ENCODE peak calls at places on chromosomes 6 and 20, in six cellular contexts. One of them, this sample, is unnamed.

GRCh38 chr6:2344319-2344905 is 99.0 kb upstream of the GMDS start:
- DNase-seq in CD4-positive, alpha-beta T cell: no peak
- DNase-seq in lower leg skin: no peak
- DNase-seq in activated CD8-positive, alpha-beta T cell treated with anti-CD3 and anti-CD28 coated beads for 36 hours: no peak
- DNase-seq in left ventricle myocardium inferior: no peak
- DNase-seq in GM12865: no peak
- DNase-seq in this sample: no peak

GRCh38 chr20:63868264-63868663 is 3.2 kb downstream of the TPD52L2 start:
- DNase-seq in lower leg skin: no peak
- DNase-seq in CD4-positive, alpha-beta T cell: no peak
- DNase-seq in activated CD8-positive, alpha-beta T cell treated with anti-CD3 and anti-CD28 coated beads for 36 hours: no peak
- DNase-seq in GM12865: no peak
- DNase-seq in left ventricle myocardium inferior: no peak
- DNase-seq in this sample: no peak

GRCh38 chr20:61748376-61748775 is 317.3 kb downstream of the TAF4 start:
- DNase-seq in activated CD8-positive, alpha-beta T cell treated with anti-CD3 and anti-CD28 coated beads for 36 hours: no peak
- DNase-seq in GM12865: no peak
- DNase-seq in CD4-positive, alpha-beta T cell: no peak
- DNase-seq in lower leg skin: no peak
- DNase-seq in left ventricle myocardium inferior: no peak
- DNase-seq in this sample: no peak

GRCh38 chr6:129314575-129314974 is 395.4 kb downstream of the ARHGAP18 start:
- DNase-seq in lower leg skin: no peak
- DNase-seq in CD4-positive, alpha-beta T cell: no peak
- DNase-seq in GM12865: no peak
- DNase-seq in left ventricle myocardium inferior: peak; percentile 38
- DNase-seq in activated CD8-positive, alpha-beta T cell treated with anti-CD3 and anti-CD28 coated beads for 36 hours: no peak
- DNase-seq in this sample: no peak

GRCh38 chr6:143802833-143803565 is 40.1 kb upstream of the LTV1 start:
- DNase-seq in lower leg skin: no peak
- DNase-seq in CD4-positive, alpha-beta T cell: no peak
- DNase-seq in GM12865: no peak
- DNase-seq in left ventricle myocardium inferior: no peak
- DNase-seq in activated CD8-positive, alpha-beta T cell treated with anti-CD3 and anti-CD28 coated beads for 36 hours: no peak
- DNase-seq in this sample: no peak

GRCh38 chr20:51531141-51531710 is 11.3 kb downstream of the NFATC2 start:
- DNase-seq in CD4-positive, alpha-beta T cell: peak; percentile 58
- DNase-seq in GM12865: peak; percentile 84
- DNase-seq in activated CD8-positive, alpha-beta T cell treated with anti-CD3 and anti-CD28 coated beads for 36 hours: peak; percentile 92
- DNase-seq in left ventricle myocardium inferior: no peak
- DNase-seq in lower leg skin: no peak
- DNase-seq in this sample: peak; percentile 72

GRCh38 chr20:10715035-10715434 is 41.2 kb upstream of the JAG1 start:
- DNase-seq in activated CD8-positive, alpha-beta T cell treated with anti-CD3 and anti-CD28 coated beads for 36 hours: no peak
- DNase-seq in CD4-positive, alpha-beta T cell: no peak
- DNase-seq in left ventricle myocardium inferior: no peak
- DNase-seq in lower leg skin: no peak
- DNase-seq in GM12865: no peak
- DNase-seq in this sample: no peak

GRCh38 chr6:134662077-134662476 is 287.8 kb downstream of the ALDH8A1 start:
- DNase-seq in left ventricle myocardium inferior: no peak
- DNase-seq in activated CD8-positive, alpha-beta T cell treated with anti-CD3 and anti-CD28 coated beads for 36 hours: no peak
- DNase-seq in lower leg skin: no peak
- DNase-seq in CD4-positive, alpha-beta T cell: no peak
- DNase-seq in GM12865: no peak
- DNase-seq in this sample: no peak

GRCh38 chr6:43263314-43264178 is 20.3 kb downstream of the TTBK1 start:
- DNase-seq in activated CD8-positive, alpha-beta T cell treated with anti-CD3 and anti-CD28 coated beads for 36 hours: peak; percentile 87
- DNase-seq in lower leg skin: peak; percentile 48
- DNase-seq in left ventricle myocardium inferior: peak; percentile 74
- DNase-seq in GM12865: peak; percentile 85
- DNase-seq in CD4-positive, alpha-beta T cell: peak; percentile 79
- DNase-seq in this sample: peak; percentile 95

GRCh38 chr20:31710423-31711250 is 12.0 kb downstream of the BCL2L1 start:
- DNase-seq in CD4-positive, alpha-beta T cell: no peak
- DNase-seq in activated CD8-positive, alpha-beta T cell treated with anti-CD3 and anti-CD28 coated beads for 36 hours: no peak
- DNase-seq in left ventricle myocardium inferior: peak; percentile 70
- DNase-seq in GM12865: no peak
- DNase-seq in lower leg skin: peak; percentile 81
- DNase-seq in this sample: no peak

GRCh38 chr6:56582246-56582645 is 60.4 kb downstream of the DST start:
- DNase-seq in left ventricle myocardium inferior: no peak
- DNase-seq in lower leg skin: no peak
- DNase-seq in GM12865: no peak
- DNase-seq in CD4-positive, alpha-beta T cell: no peak
- DNase-seq in activated CD8-positive, alpha-beta T cell treated with anti-CD3 and anti-CD28 coated beads for 36 hours: no peak
- DNase-seq in this sample: no peak

GRCh38 chr6:38220069-38220723 is 400.7 kb downstream of the ZFAND3 start:
- DNase-seq in left ventricle myocardium inferior: no peak
- DNase-seq in lower leg skin: no peak
- DNase-seq in activated CD8-positive, alpha-beta T cell treated with anti-CD3 and anti-CD28 coated beads for 36 hours: no peak
- DNase-seq in CD4-positive, alpha-beta T cell: no peak
- DNase-seq in GM12865: no peak
- DNase-seq in this sample: no peak

GRCh38 chr6:85569323-85569722 is 24.3 kb downstream of the SNX14 start:
- DNase-seq in left ventricle myocardium inferior: no peak
- DNase-seq in lower leg skin: no peak
- DNase-seq in activated CD8-positive, alpha-beta T cell treated with anti-CD3 and anti-CD28 coated beads for 36 hours: no peak
- DNase-seq in GM12865: no peak
- DNase-seq in CD4-positive, alpha-beta T cell: no peak
- DNase-seq in this sample: no peak

GRCh38 chr6:87281426-87281825 is 41.0 kb upstream of the SMIM8 start:
- DNase-seq in lower leg skin: no peak
- DNase-seq in GM12865: no peak
- DNase-seq in CD4-positive, alpha-beta T cell: no peak
- DNase-seq in left ventricle myocardium inferior: no peak
- DNase-seq in activated CD8-positive, alpha-beta T cell treated with anti-CD3 and anti-CD28 coated beads for 36 hours: no peak
- DNase-seq in this sample: no peak

GRCh38 chr6:74871757-74872156 is 334.1 kb downstream of the COL12A1 start:
- DNase-seq in left ventricle myocardium inferior: no peak
- DNase-seq in activated CD8-positive, alpha-beta T cell treated with anti-CD3 and anti-CD28 coated beads for 36 hours: no peak
- DNase-seq in GM12865: no peak
- DNase-seq in lower leg skin: no peak
- DNase-seq in CD4-positive, alpha-beta T cell: no peak
- DNase-seq in this sample: no peak

GRCh38 chr20:55424446-55424845 is 580.9 kb downstream of the CBLN4 start:
- DNase-seq in lower leg skin: no peak
- DNase-seq in left ventricle myocardium inferior: no peak
- DNase-seq in CD4-positive, alpha-beta T cell: no peak
- DNase-seq in activated CD8-positive, alpha-beta T cell treated with anti-CD3 and anti-CD28 coated beads for 36 hours: no peak
- DNase-seq in GM12865: no peak
- DNase-seq in this sample: no peak

GRCh38 chr6:159168536-159169192 is 536 bp upstream of the FNDC1 start:
- DNase-seq in GM12865: no peak
- DNase-seq in activated CD8-positive, alpha-beta T cell treated with anti-CD3 and anti-CD28 coated beads for 36 hours: no peak
- DNase-seq in left ventricle myocardium inferior: peak; percentile 47
- DNase-seq in CD4-positive, alpha-beta T cell: no peak
- DNase-seq in lower leg skin: no peak
- DNase-seq in this sample: no peak

DNA sequence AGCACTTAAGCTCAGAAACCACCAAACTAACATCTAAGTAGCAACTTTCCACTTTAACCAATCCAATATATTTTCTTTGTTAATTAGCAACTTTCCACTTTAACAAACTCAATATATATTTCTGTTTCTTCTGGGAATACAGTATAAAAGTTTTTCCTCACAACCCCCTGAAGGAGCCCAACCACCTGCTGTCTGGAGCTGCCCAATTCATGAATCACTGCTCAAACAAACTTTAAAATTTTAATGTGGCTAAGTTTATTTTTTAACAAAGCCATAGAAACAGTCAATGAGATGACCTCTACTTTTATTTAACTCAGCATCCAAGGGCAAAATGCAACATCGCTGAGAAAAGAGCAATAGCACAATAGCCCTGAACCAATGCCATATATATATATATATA is 500.1 kb downstream of the EPM2A start:
- DNase-seq in activated CD8-positive, alpha-beta T cell treated with anti-CD3 and anti-CD28 coated beads for 36 hours: no peak
- DNase-seq in left ventricle myocardium inferior: no peak
- DNase-seq in GM12865: no peak
- DNase-seq in CD4-positive, alpha-beta T cell: no peak
- DNase-seq in lower leg skin: no peak
- DNase-seq in this sample: no peak
- TF ChIP-seq CTCF in activated CD8-positive, alpha-beta T cell treated with anti-CD3 and anti-CD28 coated beads for 36 hours: no peak
- TF ChIP-seq CTCF in left ventricle myocardium inferior: no peak
- TF ChIP-seq CTCF in GM12865: no peak
- TF ChIP-seq CTCF in CD4-positive, alpha-beta T cell: no peak
- TF ChIP-seq CTCF in lower leg skin: no peak
- TF ChIP-seq CTCF in this sample: no peak

DNA sequence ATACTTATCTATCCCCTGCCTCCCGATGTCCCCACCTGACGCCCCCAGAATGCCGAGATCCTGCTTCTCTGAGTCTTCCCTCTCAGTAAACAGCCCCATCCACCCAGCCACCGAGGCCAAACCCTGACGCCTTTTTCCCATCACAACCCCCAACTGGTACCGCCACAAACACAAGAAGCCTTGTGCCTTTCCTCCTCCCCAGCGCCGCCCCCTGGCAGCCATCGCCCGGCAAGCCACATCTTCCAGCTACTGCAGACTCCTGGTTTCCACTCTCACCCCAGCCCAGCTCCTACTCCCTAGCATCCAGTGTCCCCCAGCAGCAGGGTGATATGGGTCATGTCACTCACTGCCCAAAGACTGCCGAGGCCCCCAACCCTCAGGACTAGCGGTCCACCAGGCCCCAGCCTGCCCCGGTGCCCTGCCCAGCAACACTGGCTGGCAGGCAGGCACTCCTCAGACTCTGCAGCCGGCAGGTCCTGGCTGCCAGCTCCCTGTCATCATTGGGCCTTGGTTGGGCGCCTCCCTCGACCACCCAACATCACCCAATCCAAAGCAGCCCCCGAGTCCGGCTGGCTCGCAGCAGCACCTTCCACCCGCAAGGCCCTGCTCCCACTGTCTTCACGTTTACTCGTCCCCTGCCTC is 11.2 kb downstream of the TCFL5 start:
- DNase-seq in activated CD8-positive, alpha-beta T cell treated with anti-CD3 and anti-CD28 coated beads for 36 hours: no peak
- DNase-seq in GM12865: no peak
- DNase-seq in lower leg skin: no peak
- DNase-seq in CD4-positive, alpha-beta T cell: no peak
- DNase-seq in left ventricle myocardium inferior: no peak
- DNase-seq in this sample: no peak
- TF ChIP-seq CTCF in activated CD8-positive, alpha-beta T cell treated with anti-CD3 and anti-CD28 coated beads for 36 hours: no peak
- TF ChIP-seq CTCF in GM12865: no peak
- TF ChIP-seq CTCF in lower leg skin: no peak
- TF ChIP-seq CTCF in CD4-positive, alpha-beta T cell: no peak
- TF ChIP-seq CTCF in left ventricle myocardium inferior: no peak
- TF ChIP-seq CTCF in this sample: no peak

DNA sequence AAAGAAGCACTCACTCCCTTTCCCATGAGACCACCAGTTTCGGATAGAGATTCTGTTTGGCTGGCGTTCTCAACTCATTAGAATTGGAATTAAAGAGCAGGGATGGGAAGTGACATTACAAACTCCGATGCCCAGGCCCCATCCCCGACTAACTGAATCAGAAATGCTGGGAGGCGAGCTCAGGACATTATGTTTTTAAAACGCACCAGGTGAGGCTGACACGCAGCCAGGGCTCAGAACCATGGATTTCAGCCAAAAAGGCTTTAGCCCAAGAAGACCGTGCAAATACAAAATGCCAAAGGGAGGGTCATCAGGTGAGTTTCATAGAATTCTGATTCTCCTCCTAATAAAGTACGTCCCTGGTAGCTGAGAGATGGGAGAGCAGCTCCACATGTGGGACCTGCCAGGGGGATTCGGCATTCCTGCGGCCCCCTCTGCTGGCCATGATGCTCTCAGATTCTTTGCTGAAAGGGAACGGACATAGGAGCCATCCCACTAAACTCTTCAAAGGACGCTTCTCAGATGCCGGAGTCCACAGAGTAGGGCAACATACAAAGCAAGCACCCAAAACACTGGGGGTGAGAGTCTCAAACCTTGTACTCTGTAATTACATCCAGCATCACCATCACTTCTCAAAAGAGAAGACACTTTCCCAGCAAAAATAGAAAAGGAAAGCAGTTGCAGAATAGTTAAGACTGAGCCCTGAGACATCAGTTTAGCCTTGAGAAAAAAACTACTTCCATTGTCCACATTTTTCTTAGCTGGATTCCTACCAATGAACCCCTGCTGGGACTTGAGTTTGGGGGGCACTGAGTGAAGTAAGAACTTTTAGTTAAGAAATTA is 205.2 kb downstream of the BMP7 start:
- DNase-seq in activated CD8-positive, alpha-beta T cell treated with anti-CD3 and anti-CD28 coated beads for 36 hours: peak; percentile 14
- DNase-seq in left ventricle myocardium inferior: no peak
- DNase-seq in GM12865: no peak
- DNase-seq in lower leg skin: no peak
- DNase-seq in CD4-positive, alpha-beta T cell: no peak
- DNase-seq in this sample: no peak
- TF ChIP-seq CTCF in activated CD8-positive, alpha-beta T cell treated with anti-CD3 and anti-CD28 coated beads for 36 hours: no peak
- TF ChIP-seq CTCF in left ventricle myocardium inferior: no peak
- TF ChIP-seq CTCF in GM12865: no peak
- TF ChIP-seq CTCF in lower leg skin: no peak
- TF ChIP-seq CTCF in CD4-positive, alpha-beta T cell: no peak
- TF ChIP-seq CTCF in this sample: no peak

GRCh38 chr6:139895205-139895793 is 520.9 kb upstream of the CITED2 start:
- DNase-seq in GM12865: no peak
- DNase-seq in CD4-positive, alpha-beta T cell: no peak
- DNase-seq in lower leg skin: no peak
- DNase-seq in activated CD8-positive, alpha-beta T cell treated with anti-CD3 and anti-CD28 coated beads for 36 hours: no peak
- DNase-seq in left ventricle myocardium inferior: no peak
- DNase-seq in this sample: no peak
- TF ChIP-seq CTCF in GM12865: no peak
- TF ChIP-seq CTCF in CD4-positive, alpha-beta T cell: no peak
- TF ChIP-seq CTCF in lower leg skin: no peak
- TF ChIP-seq CTCF in activated CD8-positive, alpha-beta T cell treated with anti-CD3 and anti-CD28 coated beads for 36 hours: no peak
- TF ChIP-seq CTCF in left ventricle myocardium inferior: peak; percentile 42
- TF ChIP-seq CTCF in this sample: no peak

GRCh38 chr6:30686908-30687658 is 638 bp upstream of the PPP1R18 start:
- DNase-seq in GM12865: peak; percentile 98
- DNase-seq in CD4-positive, alpha-beta T cell: peak; percentile 76
- DNase-seq in left ventricle myocardium inferior: peak; percentile 98
- DNase-seq in lower leg skin: peak; percentile 96
- DNase-seq in activated CD8-positive, alpha-beta T cell treated with anti-CD3 and anti-CD28 coated beads for 36 hours: peak; percentile 88
- DNase-seq in this sample: peak; percentile 90

GRCh38 chr6:30689022-30689865 is 1.5 kb downstream of the NRM start:
- DNase-seq in GM12865: peak; percentile 26
- DNase-seq in lower leg skin: no peak
- DNase-seq in activated CD8-positive, alpha-beta T cell treated with anti-CD3 and anti-CD28 coated beads for 36 hours: no peak
- DNase-seq in CD4-positive, alpha-beta T cell: no peak
- DNase-seq in left ventricle myocardium inferior: peak; percentile 5
- DNase-seq in this sample: no peak

GRCh38 chr6:30685977-30686907 is at the start of gene PPP1R18:
- DNase-seq in left ventricle myocardium inferior: peak; percentile 88
- DNase-seq in GM12865: peak; percentile 85
- DNase-seq in CD4-positive, alpha-beta T cell: peak; percentile 86
- DNase-seq in lower leg skin: peak; percentile 79
- DNase-seq in activated CD8-positive, alpha-beta T cell treated with anti-CD3 and anti-CD28 coated beads for 36 hours: peak; percentile 91
- DNase-seq in this sample: peak; percentile 85

GRCh38 chr6:30688569-30688968 is 2.1 kb upstream of the PPP1R18 start:
- DNase-seq in GM12865: peak; percentile 74
- DNase-seq in left ventricle myocardium inferior: peak; percentile 8
- DNase-seq in lower leg skin: no peak
- DNase-seq in activated CD8-positive, alpha-beta T cell treated with anti-CD3 and anti-CD28 coated beads for 36 hours: no peak
- DNase-seq in CD4-positive, alpha-beta T cell: no peak
- DNase-seq in this sample: no peak

GRCh38 chr6:30687659-30688431 is 1.4 kb upstream of the PPP1R18 start:
- DNase-seq in activated CD8-positive, alpha-beta T cell treated with anti-CD3 and anti-CD28 coated beads for 36 hours: no peak
- DNase-seq in CD4-positive, alpha-beta T cell: no peak
- DNase-seq in lower leg skin: no peak
- DNase-seq in GM12865: peak; percentile 35
- DNase-seq in left ventricle myocardium inferior: peak; percentile 56
- DNase-seq in this sample: no peak
- TF ChIP-seq CTCF in activated CD8-positive, alpha-beta T cell treated with anti-CD3 and anti-CD28 coated beads for 36 hours: no peak
- TF ChIP-seq CTCF in CD4-positive, alpha-beta T cell: no peak
- TF ChIP-seq CTCF in lower leg skin: no peak
- TF ChIP-seq CTCF in GM12865: no peak
- TF ChIP-seq CTCF in left ventricle myocardium inferior: peak; percentile 41
- TF ChIP-seq CTCF in this sample: no peak

GRCh38 chr6:117265425-117266266 is at the start of gene VGLL2:
- DNase-seq in CD4-positive, alpha-beta T cell: no peak
- DNase-seq in activated CD8-positive, alpha-beta T cell treated with anti-CD3 and anti-CD28 coated beads for 36 hours: no peak
- DNase-seq in GM12865: no peak
- DNase-seq in left ventricle myocardium inferior: peak; percentile 27
- DNase-seq in lower leg skin: no peak
- DNase-seq in this sample: peak; percentile 47
- TF ChIP-seq CTCF in CD4-positive, alpha-beta T cell: no peak
- TF ChIP-seq CTCF in activated CD8-positive, alpha-beta T cell treated with anti-CD3 and anti-CD28 coated beads for 36 hours: no peak
- TF ChIP-seq CTCF in GM12865: no peak
- TF ChIP-seq CTCF in left ventricle myocardium inferior: peak; percentile 36
- TF ChIP-seq CTCF in lower leg skin: no peak
- TF ChIP-seq CTCF in this sample: no peak